ENCODE peak calls at places on chromosome X, in eight cellular contexts. I is T-helper 1 cell; O is CD8-positive, alpha-beta T cell; R is DMS153; M is endothelial cell; Z is NCI-H526 treated with DMSO at 0.1 percent for 48 hours; B is fibroblast of pulmonary artery; G is AG08395. E is an unnamed sample.

GRCh38 chrX:44317196-44317595 is 26.3 kb downstream of the EFHC2 start:
- DNase-seq in Z (no peak), G (no peak), R (no peak), O (no peak), B (no peak), M (no peak), I (no peak), E (no peak)

GRCh38 chrX:152915541-152916241 is 17.8 kb downstream of the ZNF185 start:
- DNase-seq in I (no peak), Z (no peak), B (peak; percentile 33), R (no peak), G (peak; percentile 66), O (no peak), M (peak; percentile 52), E (no peak)

GRCh38 chrX:123884809-123885408 is 25.1 kb downstream of the XIAP start:
- DNase-seq in R (peak; percentile 39), I (peak; percentile 16), M (peak; percentile 6), B (peak; percentile 69), Z (peak; percentile 18), O (no peak), G (peak; percentile 53), E (peak; percentile 7)

GRCh38 chrX:138128025-138128671 is 562.2 kb downstream of the ZIC3 start:
- DNase-seq in B (peak; percentile 22), M (peak; percentile 19), O (no peak), R (peak; percentile 39), G (peak; percentile 53), Z (peak; percentile 7), I (no peak), E (no peak)

GRCh38 chrX:44415639-44416386 is 72.3 kb upstream of the EFHC2 start:
- DNase-seq in I (no peak), R (no peak), Z (no peak), G (no peak), B (no peak), O (no peak), M (no peak), E (no peak)

GRCh38 chrX:103614999-103615398 is 7.2 kb downstream of the TCEAL3 start:
- DNase-seq in O (no peak), B (no peak), I (no peak), R (no peak), Z (no peak), M (no peak), G (peak; percentile 4), E (no peak)

GRCh38 chrX:14017399-14017798 is 12.3 kb downstream of the GEMIN8 start:
- DNase-seq in R (no peak), M (no peak), B (no peak), O (no peak), I (no peak), Z (no peak), G (no peak), E (no peak)

GRCh38 chrX:68059469-68059868 is 373.8 kb downstream of the OPHN1 start:
- DNase-seq in M (no peak), B (no peak), O (no peak), R (no peak), I (no peak), Z (no peak), G (no peak), E (no peak)

GRCh38 chrX:153620576-153620975 is 21.6 kb upstream of the CCNQ start:
- DNase-seq in M (no peak), Z (no peak), B (no peak), O (no peak), R (no peak), G (no peak), I (no peak), E (no peak)

GRCh38 chrX:110287605-110288004 is 30.3 kb downstream of the AMMECR1 start:
- DNase-seq in Z (no peak), R (no peak), B (peak; percentile 33), I (no peak), M (no peak), G (no peak), O (no peak), E (no peak)

GRCh38 chrX:154596290-154596929 is 11.5 kb downstream of the CTAG1A start:
- DNase-seq in R (no peak), G (peak; percentile 61), Z (no peak), B (peak; percentile 31), M (no peak), I (no peak), O (no peak), E (no peak)

GRCh38 chrX:153477458-153477857 is 7.1 kb upstream of the HAUS7 start:
- DNase-seq in M (no peak), G (no peak), Z (no peak), B (no peak), O (no peak), I (no peak), R (no peak), E (no peak)

GRCh38 chrX:56762220-56762619 is 33.2 kb downstream of the NBDY start:
- DNase-seq in I (no peak), R (no peak), B (no peak), Z (no peak), O (no peak), G (no peak), M (no peak), E (no peak)

GRCh38 chrX:12080265-12080664 is 58.0 kb upstream of the FRMPD4 start:
- DNase-seq in Z (no peak), M (peak; percentile 11), R (no peak), I (no peak), G (peak; percentile 21), O (no peak), B (peak; percentile 69), E (no peak)

GRCh38 chrX:1531106-1531890 is 5.7 kb downstream of the P2RY8 start:
- DNase-seq in M (no peak), O (no peak), I (no peak), G (no peak), R (no peak), Z (no peak), B (no peak), E (no peak)

GRCh38 chrX:67544281-67544680 is 460 bp downstream of the AR start:
- DNase-seq in O (no peak), B (peak; percentile 7), R (no peak), G (no peak), Z (no peak), M (peak; percentile 12), I (no peak), E (no peak)

GRCh38 chrX:12446342-12447075 is 308.2 kb downstream of the FRMPD4 start:
- DNase-seq in G (no peak), I (no peak), M (no peak), O (no peak), Z (no peak), R (no peak), B (peak; percentile 55), E (no peak)

GRCh38 chrX:152206426-152206825 is 68.0 kb upstream of the MAGEA10 start:
- DNase-seq in Z (no peak), O (no peak), R (no peak), B (no peak), G (no peak), I (no peak), M (no peak), E (no peak)

GRCh38 chrX:21972721-21973120 is 32.2 kb downstream of the SMS start:
- DNase-seq in Z (no peak), G (no peak), O (peak; percentile 2), M (no peak), B (peak; percentile 77), R (no peak), I (peak; percentile 28), E (peak; percentile 6)

GRCh38 chrX:10444204-10444603 is 176.2 kb downstream of the MID1 start:
- DNase-seq in Z (no peak), B (peak; percentile 25), O (no peak), R (no peak), G (no peak), I (no peak), M (peak; percentile 5), E (no peak)

GRCh38 chrX:14546190-14546589 is 16.9 kb downstream of the GLRA2 start:
- DNase-seq in Z (no peak), O (no peak), G (no peak), B (no peak), I (no peak), R (peak; percentile 10), M (no peak), E (no peak)

GRCh38 chrX:27918799-27919198 is 62.5 kb downstream of the DCAF8L1 start:
- DNase-seq in B (peak; percentile 33), G (no peak), I (no peak), M (no peak), O (no peak), Z (peak; percentile 27), R (no peak), E (no peak)

GRCh38 chrX:31110657-31111056 is 38.8 kb upstream of the FTHL17 start:
- DNase-seq in R (no peak), B (no peak), Z (no peak), G (no peak), M (no peak), O (no peak), I (no peak), E (no peak)

GRCh38 chrX:54042609-54043010 is 1.7 kb downstream of the PHF8 start:
- DNase-seq in B (peak; percentile 58), O (peak; percentile 7), M (peak; percentile 28), R (no peak), G (peak; percentile 65), Z (peak; percentile 13), I (peak; percentile 26), E (peak; percentile 12)

GRCh38 chrX:119809185-119809666 is 17.8 kb upstream of the RPL39 start:
- DNase-seq in O (no peak), Z (no peak), M (no peak), G (no peak), B (peak; percentile 36), I (no peak), R (no peak), E (no peak)

GRCh38 chrX:129495941-129496340 is 27.3 kb downstream of the SMARCA1 start:
- DNase-seq in M (no peak), I (no peak), Z (no peak), G (peak; percentile 5), R (no peak), O (no peak), B (no peak), E (no peak)

GRCh38 chrX:12903646-12904045 is 2.8 kb upstream of the TLR8 start:
- DNase-seq in O (no peak), I (no peak), B (peak; percentile 35), G (peak; percentile 24), M (no peak), Z (no peak), R (no peak), E (no peak)

GRCh38 chrX:111402378-111402777 is 9.6 kb downstream of the DCX start:
- DNase-seq in G (no peak), O (no peak), I (no peak), Z (no peak), R (no peak), B (no peak), M (no peak), E (no peak)

GRCh38 chrX:69093960-69094935 is 71.0 kb downstream of the PJA1 start:
- DNase-seq in Z (no peak), G (peak; percentile 68), I (no peak), O (no peak), R (peak; percentile 2), B (peak; percentile 70), M (peak; percentile 43), E (no peak)

E was measured in T-helper 17 cell.